ENCODE peak calls at places on chromosomes 1 and 21, in ten cellular contexts. Q is upper lobe of left lung; U is stomach; Y is H1; F is pancreas; A is CD8-positive, alpha-beta memory T cell; W is HAP-1; X is ovary; G is trophoblast cell; I is uterus. B is an unnamed sample. For H3K4me1, the result is how much of the 10 kb centered on the place peaks cover.

GRCh38 chr1:230858918-230859819 is 9.2 kb downstream of the C1orf198 start:
- DNase-seq in W (no peak), F (no peak), A (no peak), Q (no peak), U (no peak), X (no peak), Y (no peak), I (no peak), G (no peak), B (no peak)

GRCh38 chr1:95222629-95223028 is 11.4 kb upstream of the RWDD3 start:
- DNase-seq in G (no peak), A (no peak), I (no peak), U (no peak), Q (no peak), F (no peak), X (no peak), W (no peak), Y (no peak), B (no peak)

GRCh38 chr1:37166005-37166404 is 131.7 kb upstream of the GRIK3 start:
- DNase-seq in I (no peak), G (no peak), W (no peak), F (no peak), U (no peak), X (no peak), A (no peak), Q (no peak), Y (no peak), B (no peak)

GRCh38 chr1:7456683-7457082 is 314.4 kb upstream of the VAMP3 start:
- DNase-seq in F (peak), Y (peak), G (no peak), A (no peak), X (no peak), U (no peak), W (no peak), I (no peak), Q (no peak), B (no peak)

GRCh38 chr1:193318347-193318746 is 131.9 kb upstream of the B3GALT2 start:
- DNase-seq in Y (no peak), Q (no peak), G (no peak), I (no peak), A (no peak), F (no peak), X (no peak), U (no peak), W (no peak), B (no peak)

GRCh38 chr1:172417552-172417951 is 2.9 kb upstream of the C1orf105 start:
- DNase-seq in F (no peak), W (no peak), Y (no peak), Q (no peak), I (no peak), X (no peak), G (peak), U (no peak), A (no peak), B (peak)

GRCh38 chr1:233480198-233480597 is 133.7 kb upstream of the KCNK1 start:
- DNase-seq in U (no peak), Y (no peak), Q (no peak), A (no peak), W (no peak), I (no peak), F (no peak), X (no peak), G (no peak), B (no peak)

GRCh38 chr1:72282271-72282656 is at the start of gene NEGR1:
- DNase-seq in I (peak), F (peak), X (peak), Q (peak), G (no peak), Y (peak), U (no peak), A (no peak), W (peak), B (no peak)

GRCh38 chr1:100183370-100183769 is 5.3 kb upstream of the LRRC39 start:
- DNase-seq in X (no peak), Y (no peak), G (no peak), U (no peak), W (no peak), A (no peak), I (no peak), F (no peak), Q (no peak), B (no peak)

GRCh38 chr1:245856944-245857531 is 650.0 kb downstream of the SMYD3 start:
- DNase-seq in Y (no peak), G (peak), A (no peak), U (no peak), W (no peak), F (no peak), I (no peak), Q (no peak), X (no peak), B (peak)

GRCh38 chr1:159827102-159827490 is 423 bp downstream of the SLAMF8 start:
- DNase-seq in F (no peak), G (no peak), Q (no peak), Y (no peak), A (no peak), U (no peak), X (no peak), W (no peak), I (no peak), B (no peak)

GRCh38 chr1:84107955-84108354 is 36.1 kb upstream of the PRKACB start:
- DNase-seq in I (no peak), A (no peak), W (no peak), X (no peak), G (no peak), Y (no peak), F (no peak), U (no peak), Q (no peak), B (no peak)

GRCh38 chr1:15282810-15283474 is 35.9 kb downstream of the FHAD1 start:
- DNase-seq in U (no peak), G (no peak), W (no peak), A (no peak), I (no peak), Q (no peak), Y (peak), X (no peak), F (peak), B (no peak)

GRCh38 chr1:218557731-218558130 is 212.6 kb downstream of the TGFB2 start:
- DNase-seq in Y (no peak), F (peak), U (no peak), I (no peak), W (no peak), X (peak), A (no peak), G (no peak), Q (no peak), B (no peak)

GRCh38 chr1:76933847-76934657 is 66.8 kb downstream of the ST6GALNAC5 start:
- DNase-seq in U (no peak), Y (no peak), I (no peak), G (no peak), A (no peak), X (no peak), F (no peak), W (no peak), Q (no peak), B (no peak)

GRCh38 chr1:166167395-166167922 is 658 bp upstream of the FAM78B start:
- DNase-seq in A (no peak), W (no peak), F (no peak), Q (no peak), I (no peak), G (no peak), X (no peak), Y (no peak), U (no peak), B (no peak)

GRCh38 chr21:17390575-17390974 is 122.3 kb upstream of the CXADR start:
- DNase-seq in Q (no peak), U (no peak), A (no peak), I (no peak), X (no peak), Y (no peak), F (no peak), G (no peak), W (no peak), B (no peak)

GRCh38 chr1:200795151-200795550 is 56.5 kb downstream of the CAMSAP2 start:
- DNase-seq in G (no peak), W (no peak), X (no peak), I (no peak), F (no peak), Q (no peak), U (no peak), A (no peak), Y (no peak), B (no peak)

GRCh38 chr1:31678681-31679080 is 25.1 kb downstream of the COL16A1 start:
- DNase-seq in Y (no peak), A (no peak), W (no peak), G (no peak), F (no peak), Q (no peak), I (no peak), X (no peak), U (no peak), B (no peak)

GRCh38 chr1:173532237-173532636 is 55.1 kb downstream of the PRDX6 start:
- DNase-seq in F (no peak), W (no peak), X (no peak), A (no peak), U (no peak), Y (no peak), G (no peak), I (no peak), Q (no peak), B (no peak)

GRCh38 chr1:165010418-165011055 is 346.0 kb downstream of the LMX1A start:
- DNase-seq in W (no peak), F (no peak), U (no peak), I (no peak), A (no peak), Y (no peak), Q (no peak), G (no peak), X (no peak), B (no peak)

GRCh38 chr1:169595764-169596711 is 9.8 kb upstream of the F5 start:
- DNase-seq in F (no peak), A (no peak), X (no peak), I (no peak), G (peak), Q (no peak), U (no peak), W (peak), Y (no peak), B (no peak)

GRCh38 chr1:30085814-30086770 is 637.3 kb downstream of the MATN1 start:
- DNase-seq in G (peak), W (peak), A (peak), I (peak), Y (peak), F (peak), Q (no peak), X (peak), U (peak), B (peak)

GRCh38 chr1:61043010-61043820 is 39.1 kb upstream of the NFIA start:
- DNase-seq in Y (peak), W (peak), X (peak), F (peak), A (peak), I (peak), G (peak), U (peak), Q (peak), B (peak)

GRCh38 chr1:207393610-207394009 is 60.5 kb upstream of the CR2 start:
- DNase-seq in X (no peak), Q (no peak), F (peak), Y (no peak), I (no peak), A (no peak), G (peak), W (no peak), U (no peak), B (peak)

GRCh38 chr21:28229811-28230210 is 762.9 kb downstream of the LTN1 start:
- DNase-seq in W (no peak), X (no peak), Y (no peak), U (no peak), A (no peak), Q (no peak), I (no peak), G (peak), F (no peak), B (no peak)

GRCh38 chr1:46370214-46370633 is 23.9 kb upstream of the FAAH start:
- DNase-seq in Q (no peak), I (no peak), W (no peak), A (no peak), Y (no peak), G (peak), X (no peak), F (no peak), U (peak), B (no peak)

GRCh38 chr1:163166886-163167555 is 35.7 kb downstream of the RGS5 start:
- DNase-seq in Q (no peak), I (no peak), A (no peak), F (no peak), W (no peak), X (no peak), G (no peak), Y (no peak), U (no peak), B (no peak)

GRCh38 chr1:72115290-72115689 is 167.0 kb downstream of the NEGR1 start:
- DNase-seq in F (no peak), Y (no peak), Q (no peak), G (no peak), X (no peak), U (no peak), A (no peak), I (no peak), W (no peak), B (no peak)

GRCh38 chr1:168735987-168736386 is 7.0 kb upstream of the DPT start:
- DNase-seq in Q (no peak), G (no peak), X (no peak), A (no peak), I (no peak), U (no peak), F (no peak), W (no peak), Y (no peak), B (no peak)

GRCh38 chr1:169466259-169467230 is 19.2 kb downstream of the SLC19A2 start:
- DNase-seq in Y (no peak), I (no peak), A (no peak), W (peak), G (peak), F (no peak), Q (no peak), X (no peak), U (no peak), B (no peak)

GRCh38 chr1:206824327-206824726 is 41.1 kb upstream of the IL20 start:
- DNase-seq in F (no peak), I (no peak), Q (no peak), W (no peak), A (no peak), Y (no peak), X (no peak), U (no peak), G (no peak), B (no peak)

GRCh38 chr21:18801468-18801867 is 397.9 kb upstream of the TMPRSS15 start:
- DNase-seq in F (no peak), Q (no peak), A (no peak), I (no peak), W (peak), Y (no peak), G (no peak), X (no peak), U (peak), B (no peak)

GRCh38 chr21:28944296-28944695 is 48.4 kb downstream of the LTN1 start:
- DNase-seq in I (no peak), Y (no peak), U (no peak), Q (no peak), W (no peak), X (no peak), A (no peak), F (no peak), G (peak), B (no peak)

GRCh38 chr21:46110499-46111192 is 12.7 kb downstream of the COL6A2 start:
- DNase-seq in X (peak), Y (peak), G (no peak), Q (peak), U (peak), A (peak), I (peak), F (no peak), W (no peak), B (no peak)

GRCh38 chr21:40472026-40472425 is 374.9 kb downstream of the DSCAM start:
- DNase-seq in Y (no peak), U (no peak), X (no peak), Q (no peak), I (no peak), F (no peak), A (no peak), W (no peak), G (peak), B (no peak)

GRCh38 chr21:26096972-26097371 is 73.6 kb downstream of the APP start:
- DNase-seq in A (no peak), W (no peak), U (no peak), X (no peak), Q (no peak), G (no peak), F (no peak), I (no peak), Y (no peak), B (no peak)

GRCh38 chr21:26099610-26100219 is 70.9 kb downstream of the APP start:
- DNase-seq in A (no peak), U (no peak), G (peak), F (no peak), X (no peak), Q (no peak), Y (no peak), I (no peak), W (no peak), B (no peak)

GRCh38 chr21:26098758-26099157 is 71.8 kb downstream of the APP start:
- DNase-seq in G (peak), Y (no peak), A (no peak), U (no peak), F (no peak), I (no peak), W (no peak), Q (no peak), X (no peak), B (peak)

GRCh38 chr21:26096494-26096893 is 74.1 kb downstream of the APP start:
- DNase-seq in A (no peak), X (no peak), Y (no peak), W (no peak), F (no peak), U (no peak), Q (no peak), G (no peak), I (no peak), B (no peak)

DNA sequence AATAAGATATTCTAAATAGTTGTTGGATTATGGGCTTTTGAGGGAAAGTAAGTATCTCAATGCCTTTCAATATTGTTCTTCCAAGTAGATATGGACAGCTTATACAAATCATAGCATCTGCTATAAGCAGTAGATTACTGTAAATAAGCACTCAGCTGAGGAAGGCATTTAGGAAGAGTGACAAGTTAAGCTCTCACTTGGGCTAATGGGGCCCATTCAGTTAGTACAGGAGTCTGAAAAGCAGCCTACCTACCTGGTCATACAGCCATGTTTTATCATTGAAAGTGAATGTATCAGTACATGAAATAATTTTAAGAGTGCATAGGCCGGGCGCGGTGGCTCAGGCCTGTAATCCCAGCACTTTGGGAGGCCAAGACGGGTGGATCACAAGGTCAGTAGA is 73.1 kb downstream of the APP start:
- DNase-seq in Q (no peak), U (no peak), F (no peak), Y (no peak), A (no peak), G (no peak), W (no peak), X (no peak), I (no peak), B (no peak)
- H3K4me1 ChIP-seq in Q (under half), U (under half), F (under half), Y (under half), A (under half), G (under half), W (under half), X (under half), I (under half), B (under half)

GRCh38 chr1:67719329-67720196 is 34.6 kb downstream of the GADD45A start:
- DNase-seq in A (no peak), X (no peak), W (no peak), Y (no peak), G (no peak), Q (no peak), I (no peak), U (no peak), F (no peak), B (no peak)

GRCh38 chr1:67721650-67722291 is 36.8 kb downstream of the GADD45A start:
- DNase-seq in I (no peak), U (no peak), G (no peak), Y (no peak), A (no peak), F (no peak), Q (no peak), X (no peak), W (no peak), B (no peak)

GRCh38 chr1:67723126-67723525 is 38.1 kb downstream of the GADD45A start:
- DNase-seq in X (no peak), F (no peak), U (no peak), Y (no peak), Q (no peak), G (no peak), I (no peak), A (no peak), W (no peak), B (no peak)

GRCh38 chr1:67722292-67722944 is 37.4 kb downstream of the GADD45A start:
- DNase-seq in A (no peak), Q (no peak), X (no peak), F (no peak), W (no peak), G (no peak), Y (no peak), I (no peak), U (no peak), B (no peak)

GRCh38 chr1:67721112-67721511 is 36.1 kb downstream of the GADD45A start:
- DNase-seq in I (no peak), A (no peak), W (no peak), U (no peak), F (no peak), Y (no peak), G (no peak), X (no peak), Q (no peak), B (no peak)
- H3K4me1 ChIP-seq in I (under half), A (under half), W (under half), U (half or more), F (under half), Y (under half), G (under half), X (under half), Q (under half), B (under half)

GRCh38 chr1:155967410-155968400 is 10.6 kb downstream of the ARHGEF2 start:
- DNase-seq in Y (no peak), G (no peak), X (peak), A (no peak), F (no peak), Q (no peak), U (no peak), W (no peak), I (no peak), B (no peak)

GRCh38 chr1:155966750-155967149 is 11.6 kb downstream of the ARHGEF2 start:
- DNase-seq in Q (no peak), W (no peak), U (no peak), Y (no peak), I (no peak), F (no peak), A (no peak), X (no peak), G (no peak), B (no peak)

GRCh38 chr1:155970531-155971167 is 7.7 kb downstream of the ARHGEF2 start:
- DNase-seq in F (no peak), A (no peak), W (no peak), Y (no peak), I (peak), X (peak), G (peak), U (peak), Q (peak), B (no peak)

GRCh38 chr1:155969377-155969791 is 9.0 kb downstream of the ARHGEF2 start:
- DNase-seq in A (no peak), F (no peak), Q (no peak), U (no peak), G (no peak), X (no peak), W (no peak), Y (no peak), I (no peak), B (no peak)

DNA sequence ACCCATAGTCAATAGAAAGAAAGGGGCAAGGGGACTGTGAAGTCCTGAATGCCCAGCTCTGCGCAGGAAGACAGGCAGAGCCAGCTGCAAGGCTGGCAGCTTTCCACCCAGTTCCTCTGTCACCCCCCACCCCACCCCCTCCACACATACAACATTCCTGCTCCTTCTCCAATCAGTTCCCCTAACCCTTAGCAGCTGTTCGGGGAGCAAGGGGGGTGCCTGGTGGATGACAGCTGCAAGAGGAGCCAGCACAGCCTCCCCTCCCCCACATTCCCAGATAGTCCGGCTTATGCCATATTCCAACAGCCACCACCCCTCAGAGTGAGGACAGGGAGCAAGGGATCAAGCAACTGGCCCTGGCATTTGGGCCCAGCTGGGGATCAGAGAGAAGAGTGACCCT is 9.7 kb downstream of the ARHGEF2 start:
- DNase-seq in W (no peak), F (no peak), G (no peak), X (peak), Q (no peak), A (no peak), I (no peak), U (no peak), Y (no peak), B (no peak)
- H3K4me1 ChIP-seq in W (under half), F (under half), G (under half), X (under half), Q (half or more), A (half or more), I (under half), U (half or more), Y (under half), B (under half)

DNA sequence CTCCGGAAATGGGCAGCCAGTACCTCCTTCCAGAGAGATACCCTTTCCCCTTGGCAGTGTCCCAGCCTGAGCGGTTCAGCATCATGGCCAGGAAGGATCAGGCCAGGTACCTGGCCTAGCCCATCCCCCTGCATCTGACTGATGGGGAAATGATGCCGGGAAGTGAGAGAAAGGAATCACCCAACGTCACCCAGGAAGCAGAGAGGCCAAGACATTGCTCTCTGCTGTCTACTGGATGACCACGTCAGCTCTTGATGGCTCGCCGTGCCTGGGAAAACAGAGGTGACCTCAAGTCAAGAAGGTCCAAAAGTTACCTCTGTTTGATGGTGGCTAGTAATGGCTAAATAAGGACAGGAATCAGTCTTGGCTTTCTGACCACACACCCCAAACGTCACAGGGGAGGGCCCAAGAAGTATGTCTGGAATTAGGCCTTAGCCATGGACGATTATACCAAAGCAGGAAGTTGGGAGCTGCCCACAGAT is 79.0 kb downstream of the MRPL37 start:
- DNase-seq in W (no peak), X (no peak), I (peak), Q (no peak), Y (no peak), F (peak), G (peak), U (peak), A (no peak), B (no peak)
- H3K4me1 ChIP-seq in W (under half), X (half or more), I (under half), Q (half or more), Y (under half), F (half or more), G (under half), U (half or more), A (half or more), B (under half)

B was measured in PC-9.